ENCODE peak calls at places on chromosomes 12 and 14, in four cellular contexts. X is NCI-H345, U is GM12865, H is activated B cell treated with CpG ODN at 0.5 μM for 24 hours. I is an unnamed sample.

GRCh38 chr12:123387508-123388217 is 3.7 kb downstream of the KMT5A start:
- DNase-seq in X (no peak), U (peak), H (no peak), I (no peak)

GRCh38 chr14:103698380-103699260 is 16.6 kb downstream of the XRCC3 start:
- DNase-seq in X (peak), U (peak), H (no peak), I (no peak)

GRCh38 chr12:66905201-66905600 is 226.3 kb upstream of the GRIP1 start:
- DNase-seq in X (no peak), U (no peak), H (no peak), I (no peak)

GRCh38 chr14:76716285-76716684 is 45.0 kb upstream of the VASH1 start:
- DNase-seq in X (no peak), U (no peak), H (no peak), I (no peak)

GRCh38 chr12:99130808-99131538 is 485.9 kb downstream of the APAF1 start:
- DNase-seq in X (no peak), U (peak), H (no peak), I (no peak)

GRCh38 chr12:21538259-21538658 is 12.2 kb downstream of the SPX start:
- DNase-seq in X (no peak), U (no peak), H (no peak), I (no peak)

GRCh38 chr14:64465208-64465821 is at the start of gene AKAP5:
- DNase-seq in X (peak), U (peak), H (peak), I (peak)

GRCh38 chr12:7460375-7461259 is 16.7 kb upstream of the CD163L1 start:
- DNase-seq in X (peak), U (peak), H (no peak), I (peak)

GRCh38 chr14:30125322-30125944 is 197.8 kb upstream of the PRKD1 start:
- DNase-seq in X (no peak), U (no peak), H (no peak), I (no peak)

GRCh38 chr12:65696227-65696626 is 128.1 kb upstream of the HMGA2 start:
- DNase-seq in X (no peak), U (no peak), H (no peak), I (no peak)

GRCh38 chr14:64956697-64957412 is 14.3 kb upstream of the GPX2 start:
- DNase-seq in X (no peak), U (no peak), H (no peak), I (no peak)

GRCh38 chr14:49553106-49553505 is 33.1 kb downstream of the RPS29 start:
- DNase-seq in X (no peak), U (no peak), H (no peak), I (no peak)